ENCODE peak calls at places on chromosomes 11 and 22, in five cellular contexts. R is NCI-H1092; W is brain pericyte; D is effector CD4-positive, alpha-beta T cell; A is epithelial cell of prostate. I is an unnamed sample.

GRCh38 chr11:40401132-40401853 is 1058.2 kb downstream of the LRRC4C start:
- DNase-seq in W (no peak), R (peak), D (no peak), A (no peak), I (no peak)

GRCh38 chr11:127859941-127860354 is 727.4 kb downstream of the ETS1 start:
- DNase-seq in W (no peak), R (no peak), D (no peak), A (peak), I (no peak)

GRCh38 chr11:128763224-128763623 is 69.4 kb downstream of the FLI1 start:
- DNase-seq in D (no peak), W (no peak), A (no peak), R (no peak), I (no peak)

GRCh38 chr11:36724742-36725387 is 126.8 kb upstream of the RAG2 start:
- DNase-seq in D (no peak), W (no peak), A (no peak), R (no peak), I (no peak)

GRCh38 chr11:96338910-96339703 is 3.9 kb downstream of the MAML2 start:
- DNase-seq in R (no peak), D (no peak), W (no peak), A (no peak), I (no peak)

GRCh38 chr11:66066751-66067150 is 3.3 kb upstream of the PACS1 start:
- DNase-seq in A (no peak), D (no peak), R (no peak), W (no peak), I (no peak)

GRCh38 chr22:38069372-38070249 is 12.4 kb downstream of the PICK1 start:
- DNase-seq in D (no peak), W (peak), R (no peak), A (no peak), I (no peak)

GRCh38 chr11:91947215-91947614 is 277.4 kb upstream of the FAT3 start:
- DNase-seq in W (no peak), A (peak), D (no peak), R (peak), I (no peak)

GRCh38 chr22:34885852-34886251 is 180.1 kb upstream of the ISX start:
- DNase-seq in A (no peak), R (no peak), D (no peak), W (no peak), I (no peak)